ENCODE peak calls at places on chromosomes 7 and 10, in four cellular contexts. One of them, this sample, is unnamed.
A peak's percentile ranks its signal among the peaks of the same experiment; 100 is the strongest.

GRCh38 chr7:35420657-35421056 is 166.8 kb upstream of the TBX20 start:
- DNase-seq in stimulated activated CD4-positive, alpha-beta T cell treated with anti-CD3 and anti-CD28 coated beads, Interleukin-4, amount 100 ng/mL, for 48 hours: no peak
- DNase-seq in KG1: no peak
- DNase-seq in activated CD8-positive, alpha-beta memory T cell treated with anti-CD3 and anti-CD28 coated beads, Interleukin-2, amount 50 U/mL, for 4 hours: no peak
- DNase-seq in this sample: no peak

GRCh38 chr10:127375423-127375822 is 173.7 kb upstream of the NPS start:
- DNase-seq in stimulated activated CD4-positive, alpha-beta T cell treated with anti-CD3 and anti-CD28 coated beads, Interleukin-4, amount 100 ng/mL, for 48 hours: no peak
- DNase-seq in KG1: no peak
- DNase-seq in activated CD8-positive, alpha-beta memory T cell treated with anti-CD3 and anti-CD28 coated beads, Interleukin-2, amount 50 U/mL, for 4 hours: no peak
- DNase-seq in this sample: no peak

GRCh38 chr10:55630491-55631056 is 730.5 kb downstream of the ZWINT start:
- DNase-seq in stimulated activated CD4-positive, alpha-beta T cell treated with anti-CD3 and anti-CD28 coated beads, Interleukin-4, amount 100 ng/mL, for 48 hours: no peak
- DNase-seq in KG1: no peak
- DNase-seq in activated CD8-positive, alpha-beta memory T cell treated with anti-CD3 and anti-CD28 coated beads, Interleukin-2, amount 50 U/mL, for 4 hours: no peak
- DNase-seq in this sample: no peak

GRCh38 chr7:22387583-22387982 is 30.6 kb upstream of the RAPGEF5 start:
- DNase-seq in stimulated activated CD4-positive, alpha-beta T cell treated with anti-CD3 and anti-CD28 coated beads, Interleukin-4, amount 100 ng/mL, for 48 hours: no peak
- DNase-seq in KG1: no peak
- DNase-seq in activated CD8-positive, alpha-beta memory T cell treated with anti-CD3 and anti-CD28 coated beads, Interleukin-2, amount 50 U/mL, for 4 hours: no peak
- DNase-seq in this sample: no peak

GRCh38 chr10:13990918-13991317 is 339.8 kb downstream of the FRMD4A start:
- DNase-seq in stimulated activated CD4-positive, alpha-beta T cell treated with anti-CD3 and anti-CD28 coated beads, Interleukin-4, amount 100 ng/mL, for 48 hours: no peak
- DNase-seq in KG1: no peak
- DNase-seq in activated CD8-positive, alpha-beta memory T cell treated with anti-CD3 and anti-CD28 coated beads, Interleukin-2, amount 50 U/mL, for 4 hours: no peak
- DNase-seq in this sample: no peak

GRCh38 chr10:12843296-12843945 is 158.1 kb downstream of the CCDC3 start:
- DNase-seq in stimulated activated CD4-positive, alpha-beta T cell treated with anti-CD3 and anti-CD28 coated beads, Interleukin-4, amount 100 ng/mL, for 48 hours: no peak
- DNase-seq in KG1: no peak
- DNase-seq in activated CD8-positive, alpha-beta memory T cell treated with anti-CD3 and anti-CD28 coated beads, Interleukin-2, amount 50 U/mL, for 4 hours: no peak
- DNase-seq in this sample: no peak

GRCh38 chr7:81776972-81777371 is 7.1 kb upstream of the HGF start:
- DNase-seq in stimulated activated CD4-positive, alpha-beta T cell treated with anti-CD3 and anti-CD28 coated beads, Interleukin-4, amount 100 ng/mL, for 48 hours: no peak
- DNase-seq in KG1: no peak
- DNase-seq in activated CD8-positive, alpha-beta memory T cell treated with anti-CD3 and anti-CD28 coated beads, Interleukin-2, amount 50 U/mL, for 4 hours: no peak
- DNase-seq in this sample: no peak

GRCh38 chr10:116985611-116986010 is 19.4 kb downstream of the SHTN1 start:
- DNase-seq in stimulated activated CD4-positive, alpha-beta T cell treated with anti-CD3 and anti-CD28 coated beads, Interleukin-4, amount 100 ng/mL, for 48 hours: no peak
- DNase-seq in KG1: no peak
- DNase-seq in activated CD8-positive, alpha-beta memory T cell treated with anti-CD3 and anti-CD28 coated beads, Interleukin-2, amount 50 U/mL, for 4 hours: no peak
- DNase-seq in this sample: no peak

GRCh38 chr10:44966816-44967509 is 7.4 kb downstream of the RASSF4 start:
- DNase-seq in stimulated activated CD4-positive, alpha-beta T cell treated with anti-CD3 and anti-CD28 coated beads, Interleukin-4, amount 100 ng/mL, for 48 hours: no peak
- DNase-seq in KG1: no peak
- DNase-seq in activated CD8-positive, alpha-beta memory T cell treated with anti-CD3 and anti-CD28 coated beads, Interleukin-2, amount 50 U/mL, for 4 hours: no peak
- DNase-seq in this sample: no peak

GRCh38 chr7:3738964-3739363 is 437.9 kb downstream of the SDK1 start:
- DNase-seq in stimulated activated CD4-positive, alpha-beta T cell treated with anti-CD3 and anti-CD28 coated beads, Interleukin-4, amount 100 ng/mL, for 48 hours: no peak
- DNase-seq in KG1: no peak
- DNase-seq in activated CD8-positive, alpha-beta memory T cell treated with anti-CD3 and anti-CD28 coated beads, Interleukin-2, amount 50 U/mL, for 4 hours: no peak
- DNase-seq in this sample: no peak

GRCh38 chr7:37694208-37695080 is 10.9 kb downstream of the GPR141 start:
- DNase-seq in stimulated activated CD4-positive, alpha-beta T cell treated with anti-CD3 and anti-CD28 coated beads, Interleukin-4, amount 100 ng/mL, for 48 hours: no peak
- DNase-seq in KG1: no peak
- DNase-seq in activated CD8-positive, alpha-beta memory T cell treated with anti-CD3 and anti-CD28 coated beads, Interleukin-2, amount 50 U/mL, for 4 hours: no peak
- DNase-seq in this sample: peak; percentile 99

GRCh38 chr10:132624847-132625839 is 87.6 kb downstream of the INPP5A start:
- DNase-seq in stimulated activated CD4-positive, alpha-beta T cell treated with anti-CD3 and anti-CD28 coated beads, Interleukin-4, amount 100 ng/mL, for 48 hours: no peak
- DNase-seq in KG1: no peak
- DNase-seq in activated CD8-positive, alpha-beta memory T cell treated with anti-CD3 and anti-CD28 coated beads, Interleukin-2, amount 50 U/mL, for 4 hours: no peak
- DNase-seq in this sample: no peak

GRCh38 chr7:108598153-108598552 is 28.5 kb downstream of the DNAJB9 start:
- DNase-seq in stimulated activated CD4-positive, alpha-beta T cell treated with anti-CD3 and anti-CD28 coated beads, Interleukin-4, amount 100 ng/mL, for 48 hours: no peak
- DNase-seq in KG1: no peak
- DNase-seq in activated CD8-positive, alpha-beta memory T cell treated with anti-CD3 and anti-CD28 coated beads, Interleukin-2, amount 50 U/mL, for 4 hours: no peak
- DNase-seq in this sample: no peak

GRCh38 chr10:48296699-48297098 is 9.8 kb upstream of the MAPK8 start:
- DNase-seq in stimulated activated CD4-positive, alpha-beta T cell treated with anti-CD3 and anti-CD28 coated beads, Interleukin-4, amount 100 ng/mL, for 48 hours: no peak
- DNase-seq in KG1: no peak
- DNase-seq in activated CD8-positive, alpha-beta memory T cell treated with anti-CD3 and anti-CD28 coated beads, Interleukin-2, amount 50 U/mL, for 4 hours: no peak
- DNase-seq in this sample: no peak

GRCh38 chr10:80144302-80145131 is 12.0 kb downstream of the PLAC9 start:
- DNase-seq in stimulated activated CD4-positive, alpha-beta T cell treated with anti-CD3 and anti-CD28 coated beads, Interleukin-4, amount 100 ng/mL, for 48 hours: peak; percentile 14
- DNase-seq in KG1: peak; percentile 58
- DNase-seq in activated CD8-positive, alpha-beta memory T cell treated with anti-CD3 and anti-CD28 coated beads, Interleukin-2, amount 50 U/mL, for 4 hours: no peak
- DNase-seq in this sample: peak; percentile 9